ENCODE peak calls at places on chromosomes 12 and 14, in nine cellular contexts. B is iris pigment epithelial cell; J is HCT116; M is ELR; V is epithelial cell of proximal tubule; F is stimulated activated CD4-positive, alpha-beta T cell treated with anti-CD3 and anti-CD28 coated beads, Interleukin-1b, Interleukin-23, amount 100 ng/mL, for 1 hour; U is aorta; G is activated T-cell treated with anti-CD3 and anti-CD28 coated beads, Interleukin-2, amount 50 U/mL, for 1 hour; S is HS-5. P is an unnamed sample.

GRCh38 chr12:107875772-107876171 is 101.3 kb downstream of the ASCL4 start:
- DNase-seq in M (no peak), F (no peak), J (no peak), V (no peak), U (no peak), S (no peak), B (no peak), G (no peak), P (no peak)

GRCh38 chr14:104993808-104994591 is 8.4 kb downstream of the CLBA1 start:
- DNase-seq in S (no peak), V (no peak), F (no peak), J (no peak), G (no peak), M (no peak), B (no peak), U (no peak), P (no peak)

GRCh38 chr12:46303039-46303666 is 34.3 kb upstream of the SLC38A1 start:
- DNase-seq in V (no peak), G (peak), J (peak), U (no peak), F (peak), B (peak), S (no peak), M (peak), P (no peak)

GRCh38 chr12:54522213-54522612 is 24.7 kb downstream of the NCKAP1L start:
- DNase-seq in G (no peak), V (no peak), M (peak), S (peak), U (no peak), B (peak), J (no peak), F (no peak), P (no peak)

GRCh38 chr14:75372260-75372659 is 55.6 kb upstream of the JDP2 start:
- DNase-seq in V (no peak), G (no peak), S (no peak), U (no peak), F (no peak), M (no peak), B (no peak), J (no peak), P (no peak)

GRCh38 chr12:112788205-112788604 is 3.3 kb upstream of the RPH3A start:
- DNase-seq in F (no peak), U (no peak), M (no peak), S (no peak), B (no peak), V (no peak), J (no peak), G (no peak), P (no peak)

GRCh38 chr12:32053881-32054624 is 52.6 kb upstream of the BICD1 start:
- DNase-seq in V (no peak), S (no peak), B (peak), J (no peak), G (no peak), M (peak), U (no peak), F (no peak), P (no peak)

GRCh38 chr14:63186453-63186852 is 17.8 kb upstream of the RHOJ start:
- DNase-seq in S (no peak), G (no peak), U (no peak), M (no peak), V (no peak), J (no peak), B (peak), F (no peak), P (no peak)

GRCh38 chr14:56295743-56296142 is 177.5 kb downstream of the PELI2 start:
- DNase-seq in M (no peak), U (no peak), F (no peak), G (no peak), J (no peak), B (no peak), S (no peak), V (no peak), P (no peak)

GRCh38 chr14:89351364-89351957 is 65.6 kb downstream of the FOXN3 start:
- DNase-seq in S (no peak), G (no peak), J (no peak), F (no peak), U (no peak), V (no peak), M (no peak), B (peak), P (no peak)

GRCh38 chr12:38921025-38921677 is 15.8 kb upstream of the CPNE8 start:
- DNase-seq in J (peak), U (no peak), B (peak), S (peak), G (no peak), M (peak), V (no peak), F (peak), P (no peak)

GRCh38 chr12:107912421-107913004 is 138.0 kb downstream of the ASCL4 start:
- DNase-seq in V (peak), B (peak), S (no peak), M (peak), F (peak), U (peak), J (peak), G (peak), P (no peak)

GRCh38 chr14:82313889-82314288 is 780.2 kb upstream of the SEL1L start:
- DNase-seq in V (no peak), F (no peak), B (no peak), U (no peak), M (no peak), S (no peak), J (no peak), G (no peak), P (no peak)

GRCh38 chr12:88764781-88765470 is 184.7 kb upstream of the KITLG start:
- DNase-seq in V (no peak), F (no peak), U (no peak), J (no peak), B (peak), M (peak), G (no peak), S (peak), P (no peak)

GRCh38 chr12:122850695-122851350 is 15.6 kb downstream of the HIP1R start:
- DNase-seq in M (peak), B (no peak), U (no peak), J (no peak), G (no peak), S (no peak), V (no peak), F (no peak), P (no peak)

GRCh38 chr12:79407671-79408622 is 282.8 kb downstream of the PAWR start:
- DNase-seq in M (peak), F (no peak), V (no peak), G (no peak), B (peak), J (peak), U (peak), S (peak), P (no peak)

GRCh38 chr12:123571343-123571813 is 13.0 kb upstream of the TMED2 start:
- DNase-seq in J (peak), V (peak), B (peak), S (no peak), G (no peak), U (peak), M (peak), F (no peak), P (no peak)

GRCh38 chr12:20444595-20445170 is 76.3 kb downstream of the PDE3A start:
- DNase-seq in V (no peak), M (no peak), J (no peak), F (no peak), S (no peak), G (no peak), U (no peak), B (no peak), P (no peak)

GRCh38 chr12:80165741-80166140 is 66.4 kb downstream of the OTOGL start:
- DNase-seq in M (no peak), U (no peak), B (no peak), F (no peak), J (no peak), S (no peak), V (no peak), G (no peak), P (no peak)

GRCh38 chr12:124827588-124828184 is 36.0 kb downstream of the SCARB1 start:
- DNase-seq in M (no peak), S (no peak), U (no peak), V (no peak), B (no peak), G (no peak), F (no peak), J (no peak), P (no peak)

GRCh38 chr12:56374726-56375597 is 12.3 kb upstream of the APOF start:
- DNase-seq in J (no peak), G (no peak), M (peak), S (no peak), B (no peak), U (no peak), V (no peak), F (no peak), P (peak)

GRCh38 chr14:32311294-32312009 is 17.6 kb upstream of the AKAP6 start:
- DNase-seq in V (no peak), U (no peak), F (no peak), J (no peak), G (no peak), M (no peak), B (no peak), S (no peak), P (no peak)

GRCh38 chr14:23535943-23536342 is 15.6 kb downstream of the ZFHX2 start:
- DNase-seq in F (no peak), G (no peak), U (no peak), S (no peak), J (no peak), V (no peak), M (no peak), B (no peak), P (no peak)

GRCh38 chr12:38904932-38905479 is 385 bp downstream of the CPNE8 start:
- DNase-seq in V (no peak), M (no peak), U (peak), G (peak), S (peak), F (peak), J (peak), B (peak), P (peak)

GRCh38 chr14:106318700-106319099 is 792.3 kb downstream of the TMEM121 start:
- DNase-seq in J (no peak), G (peak), V (no peak), B (no peak), S (no peak), M (no peak), U (no peak), F (peak), P (no peak)

GRCh38 chr12:94831081-94831747 is 172.3 kb downstream of the NDUFA12 start:
- DNase-seq in F (no peak), G (no peak), U (no peak), B (no peak), S (no peak), M (no peak), J (no peak), V (no peak), P (no peak)

GRCh38 chr14:103155013-103155412 is 31.8 kb downstream of the TNFAIP2 start:
- DNase-seq in V (no peak), J (peak), U (peak), F (no peak), S (no peak), M (peak), B (peak), G (no peak), P (no peak)

GRCh38 chr12:109772622-109773321 is 59.1 kb downstream of the FAM222A start:
- DNase-seq in U (no peak), G (no peak), F (no peak), J (no peak), V (no peak), M (no peak), B (no peak), S (no peak), P (peak)

P was measured in mesenteric fat pad.